ENCODE peak calls at places on chromosomes 12 and 14, in four cellular contexts. Z is neural crest cell, B is GM12865, O is neural progenitor cell. D is an unnamed sample.

GRCh38 chr12:18967814-18968213 is 161.7 kb upstream of the PLEKHA5 start:
- DNase-seq in B (no peak), Z (no peak), O (no peak), D (no peak)

GRCh38 chr14:90177537-90178189 is 78.7 kb upstream of the PSMC1 start:
- DNase-seq in Z (no peak), B (no peak), O (no peak), D (no peak)

GRCh38 chr12:70645494-70646317 is 8.5 kb upstream of the PTPRB start:
- DNase-seq in O (no peak), Z (no peak), B (no peak), D (no peak)

GRCh38 chr12:49959570-49960473 is 1.9 kb upstream of the AQP5 start:
- DNase-seq in O (peak), Z (peak), B (no peak), D (peak)

GRCh38 chr14:104282332-104283196 is 144.2 kb downstream of the KIF26A start:
- DNase-seq in Z (no peak), B (no peak), O (no peak), D (no peak)

GRCh38 chr14:106840258-106840657 is 1313.9 kb downstream of the TMEM121 start:
- DNase-seq in O (no peak), Z (no peak), B (peak), D (no peak)

GRCh38 chr12:106696071-106696470 is 78.4 kb upstream of the RIC8B start:
- DNase-seq in O (no peak), Z (no peak), B (no peak), D (no peak)

GRCh38 chr14:24389266-24389855 is 9.4 kb upstream of the NYNRIN start:
- DNase-seq in Z (no peak), B (no peak), O (no peak), D (no peak)

GRCh38 chr14:101098641-101099040 is 195.1 kb upstream of the RTL1 start:
- DNase-seq in O (no peak), Z (no peak), B (no peak), D (no peak)

GRCh38 chr12:111297703-111298426 is 71.0 kb downstream of the PHETA1 start:
- DNase-seq in Z (peak), O (peak), B (no peak), D (no peak)

GRCh38 chr12:39300799-39301198 is 142.1 kb downstream of the KIF21A start:
- DNase-seq in Z (no peak), O (no peak), B (no peak), D (no peak)

GRCh38 chr12:16599081-16599480 is 6.9 kb downstream of the LMO3 start:
- DNase-seq in Z (no peak), B (no peak), O (no peak), D (no peak)

GRCh38 chr12:69115955-69116354 is 123.4 kb upstream of the CPSF6 start:
- DNase-seq in B (no peak), Z (no peak), O (no peak), D (no peak)

GRCh38 chr12:13250416-13250815 is 53.9 kb downstream of the EMP1 start:
- DNase-seq in Z (no peak), B (no peak), O (no peak), D (no peak)

GRCh38 chr12:66637693-66638301 is 41.1 kb downstream of the GRIP1 start:
- DNase-seq in Z (no peak), O (no peak), B (no peak), D (peak)

GRCh38 chr14:93954900-93955891 is 21.2 kb downstream of the ASB2 start:
- DNase-seq in B (peak), O (no peak), Z (no peak), D (peak)
- TF ChIP-seq CTCF in B (no peak), O (no peak), Z (no peak), D (no peak)

DNA sequence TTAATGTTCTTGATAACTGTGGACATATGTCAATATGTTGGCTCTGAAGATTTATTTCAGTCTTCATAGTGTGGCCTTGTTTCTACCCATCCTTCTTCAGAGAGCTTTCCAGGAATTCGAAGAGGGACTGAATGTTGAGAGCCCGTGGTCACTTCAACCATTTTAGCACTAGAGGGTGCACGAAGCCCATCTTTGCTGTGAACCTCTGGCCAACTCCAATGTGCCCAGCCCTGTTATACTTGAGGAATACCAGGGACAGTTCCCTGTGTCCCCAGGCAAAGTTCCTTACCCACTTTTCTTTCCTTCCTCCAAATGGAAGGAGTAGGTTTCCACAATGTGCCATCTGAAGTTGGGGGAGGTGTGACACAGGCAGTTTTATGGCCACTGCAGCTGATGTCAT is 603.5 kb downstream of the RPL10L start:
- DNase-seq in Z (peak), B (peak), O (peak), D (peak)
- TF ChIP-seq CTCF in Z (no peak), B (peak), O (no peak), D (no peak)

DNA sequence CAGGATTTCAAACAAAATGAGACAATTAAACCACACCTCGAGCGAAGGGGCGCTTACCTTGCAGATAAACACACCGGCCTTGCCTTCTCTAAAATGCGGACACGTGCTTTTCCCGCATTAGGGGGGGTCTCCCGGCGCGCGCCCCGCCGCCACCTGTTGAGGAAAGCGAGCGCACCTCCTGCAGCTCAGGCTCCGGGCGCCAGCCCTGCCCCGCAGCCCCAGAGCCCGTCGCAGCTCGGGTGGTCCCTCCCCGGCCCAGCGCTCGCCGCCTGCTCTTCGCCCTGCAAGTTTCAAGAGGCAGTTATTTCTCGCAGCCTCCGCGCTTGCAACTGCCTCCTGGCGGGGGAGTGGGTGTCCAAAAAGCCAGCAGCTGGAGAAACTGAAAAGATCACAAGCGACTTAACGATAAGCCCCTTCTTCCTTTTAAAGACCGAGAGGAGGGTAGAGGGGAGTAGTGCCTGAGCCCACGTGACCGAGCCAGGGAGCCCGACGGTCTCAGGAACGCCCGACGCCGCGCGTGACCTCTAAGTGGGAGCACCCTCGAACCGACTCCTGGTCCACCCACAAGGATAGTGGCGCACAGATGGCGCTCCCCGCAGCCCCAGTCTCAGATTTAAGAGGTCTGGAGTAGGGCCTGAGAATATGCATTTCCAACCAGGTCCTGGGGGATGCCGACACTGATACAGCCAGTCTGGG is at the start of gene ESR2:
- DNase-seq in B (peak), Z (peak), O (peak), D (peak)
- TF ChIP-seq CTCF in B (peak), Z (peak), O (peak), D (peak)

GRCh38 chr12:102119674-102120563 is at the start of the genes NUP37 and PARPBP:
- DNase-seq in O (peak), Z (peak), B (peak), D (peak)
- TF ChIP-seq CTCF in O (peak), Z (no peak), B (peak), D (no peak)

GRCh38 chr12:93060071-93060665 is 131.1 kb upstream of the EEA1 start:
- DNase-seq in O (no peak), Z (no peak), B (peak), D (peak)

GRCh38 chr12:93062100-93062419 is 133.0 kb upstream of the EEA1 start:
- DNase-seq in Z (no peak), B (no peak), O (no peak), D (no peak)

GRCh38 chr12:93061414-93062099 is 132.5 kb upstream of the EEA1 start:
- DNase-seq in O (peak), Z (no peak), B (no peak), D (no peak)

GRCh38 chr12:93059288-93059687 is 130.2 kb upstream of the EEA1 start:
- DNase-seq in O (no peak), B (no peak), Z (no peak), D (no peak)

DNA sequence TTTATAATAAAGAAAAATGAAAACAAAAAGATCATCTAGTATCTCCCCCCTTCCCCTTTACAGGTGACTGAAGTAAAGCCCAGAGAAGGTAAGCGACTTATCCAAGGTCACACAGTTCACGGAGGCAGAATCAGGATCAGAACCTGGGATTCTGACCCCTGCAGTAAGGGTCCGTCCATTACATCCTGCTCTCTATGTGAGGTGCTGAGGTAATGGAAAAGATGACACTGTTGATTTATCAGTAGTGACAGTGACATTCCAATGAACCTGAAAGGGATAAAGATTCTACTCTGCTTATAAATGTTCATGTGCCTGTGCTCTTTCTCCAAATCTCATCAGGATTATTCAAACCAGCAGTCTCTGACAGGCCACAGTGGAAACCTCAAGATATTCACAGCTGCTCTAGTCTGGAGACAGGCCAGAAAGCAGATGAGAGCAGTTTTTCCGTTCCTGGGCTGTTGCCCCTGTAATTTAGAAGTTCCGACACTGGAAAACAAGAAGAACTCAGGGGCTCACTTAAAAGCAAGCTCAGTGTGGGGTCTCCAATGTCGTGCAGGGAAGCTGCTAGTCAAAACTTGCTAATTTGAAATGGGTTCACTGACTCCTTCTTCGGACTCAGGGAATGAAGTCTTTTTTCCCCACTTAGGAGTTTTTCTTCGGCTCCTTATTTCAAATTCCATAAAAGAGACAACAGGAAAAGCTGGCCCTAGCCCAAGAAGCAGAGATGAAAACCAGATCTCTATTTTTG is 131.7 kb upstream of the EEA1 start:
- DNase-seq in B (peak), O (no peak), Z (no peak), D (peak)
- TF ChIP-seq CTCF in B (no peak), O (no peak), Z (no peak), D (no peak)

DNA sequence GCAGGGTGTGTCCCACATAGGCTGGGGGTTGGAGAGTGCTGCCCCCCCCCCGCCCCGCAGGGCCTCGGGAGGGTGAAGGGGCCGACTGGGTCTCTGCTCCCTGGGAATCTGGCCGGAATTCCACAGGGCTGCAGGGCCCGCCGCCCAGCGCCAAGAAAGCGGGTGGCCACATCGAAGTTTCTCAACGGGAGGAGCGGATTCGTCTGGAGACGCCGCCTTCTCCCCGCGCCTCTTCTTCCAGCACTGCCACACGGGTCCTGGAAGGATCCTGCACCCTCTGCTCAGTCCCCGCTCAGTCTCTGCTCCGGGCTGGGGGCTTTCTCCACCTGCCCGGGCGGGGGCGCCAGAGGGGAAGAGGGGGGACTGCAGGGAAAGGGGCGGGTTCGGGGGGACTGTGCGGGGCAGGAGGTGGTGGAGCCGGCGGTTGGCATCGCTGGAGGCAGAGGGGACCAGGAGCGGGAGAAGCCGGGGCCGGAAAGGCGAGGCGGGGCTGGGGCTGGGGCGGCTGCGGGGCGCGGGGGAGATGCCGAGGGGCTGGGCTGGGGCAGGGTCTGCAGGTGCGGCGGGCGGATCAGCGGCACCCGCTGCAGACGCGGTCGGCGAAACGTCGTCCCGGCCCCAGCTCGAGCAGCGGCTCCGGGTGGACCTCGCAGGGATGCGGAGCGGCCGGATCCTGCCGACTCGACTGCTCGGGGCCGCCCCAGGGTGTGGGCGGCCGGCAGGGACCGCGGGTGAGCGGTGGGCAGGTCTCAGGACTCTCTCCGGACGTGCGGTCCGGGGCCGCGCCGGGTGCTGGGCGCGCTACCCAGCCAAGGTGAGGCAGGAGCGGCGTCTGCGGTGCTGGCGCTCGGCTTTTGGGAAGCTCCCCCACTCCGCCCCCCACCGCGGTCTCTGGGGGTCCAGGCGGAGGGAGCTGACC is 811.4 kb upstream of the TMEM132C start:
- DNase-seq in Z (no peak), O (peak), B (no peak), D (peak)
- TF ChIP-seq CTCF in Z (peak), O (peak), B (no peak), D (no peak)

GRCh38 chr14:94129111-94129757 is at the start of gene IFI27L2:
- DNase-seq in Z (peak), O (peak), B (peak), D (peak)
- TF ChIP-seq CTCF in Z (peak), O (peak), B (peak), D (peak)